ENCODE peak calls at places on chromosome 15, in ten cellular contexts. T is cardiac fibroblast, Z is DMS153, H is left ventricle myocardium superior, R is kidney epithelial cell, D is OCI-LY7, F is psoas muscle, O is transverse colon, V is T-helper 9 cell, B is globus pallidus. W is an unnamed sample.
A peak's percentile ranks its signal among the peaks of the same experiment; 100 is the strongest.

GRCh38 chr15:28885630-28886430 is at the start of gene APBA2:
- DNase-seq in T (peak; percentile 52), Z (no peak), H (peak; percentile 39), R (no peak), D (no peak), F (no peak), O (no peak), V (peak; percentile 23), B (no peak), W (peak; percentile 47)

GRCh38 chr15:77415450-77416448 is 4.2 kb downstream of the PEAK1 start:
- DNase-seq in T (peak; percentile 58), Z (no peak), H (no peak), R (no peak), D (no peak), F (no peak), O (no peak), V (no peak), B (no peak), W (no peak)

GRCh38 chr15:39770748-39771689 is 11.6 kb downstream of the FSIP1 start:
- DNase-seq in T (peak; percentile 59), Z (no peak), H (peak; percentile 32), R (no peak), D (no peak), F (no peak), O (no peak), V (no peak), B (no peak), W (peak; percentile 9)

GRCh38 chr15:101442272-101442671 is 47.2 kb downstream of the PCSK6 start:
- DNase-seq in T (no peak), Z (no peak), H (no peak), R (no peak), D (no peak), F (no peak), O (no peak), V (no peak), B (no peak), W (no peak)

GRCh38 chr15:30992073-30992363 is 590 bp upstream of the MTMR10 start:
- DNase-seq in T (no peak), Z (no peak), H (no peak), R (no peak), D (no peak), F (no peak), O (no peak), V (no peak), B (no peak), W (no peak)

GRCh38 chr15:69164807-69165636 is 4.6 kb downstream of the GLCE start:
- DNase-seq in T (no peak), Z (no peak), H (no peak), R (no peak), D (no peak), F (no peak), O (no peak), V (no peak), B (no peak), W (no peak)

GRCh38 chr15:34691024-34691423 is 63.8 kb downstream of the GJD2 start:
- DNase-seq in T (no peak), Z (no peak), H (no peak), R (no peak), D (no peak), F (no peak), O (no peak), V (no peak), B (no peak), W (no peak)

GRCh38 chr15:52153900-52154895 is 37.0 kb downstream of the GNB5 start:
- DNase-seq in T (no peak), Z (no peak), H (no peak), R (no peak), D (no peak), F (no peak), O (no peak), V (no peak), B (no peak), W (no peak)

GRCh38 chr15:74122403-74123130 is 7.8 kb upstream of the ISLR2 start:
- DNase-seq in T (no peak), Z (no peak), H (no peak), R (no peak), D (peak; percentile 77), F (no peak), O (no peak), V (no peak), B (no peak), W (no peak)

GRCh38 chr15:70109522-70109921 is 11.8 kb upstream of the TLE3 start:
- DNase-seq in T (no peak), Z (no peak), H (no peak), R (no peak), D (no peak), F (no peak), O (no peak), V (no peak), B (no peak), W (no peak)

GRCh38 chr15:73368301-73369072 is at the start of gene HCN4:
- DNase-seq in T (no peak), Z (no peak), H (peak; percentile 80), R (no peak), D (no peak), F (no peak), O (no peak), V (no peak), B (no peak), W (peak; percentile 16)

GRCh38 chr15:77047013-77047412 is 23.9 kb downstream of the TSPAN3 start:
- DNase-seq in T (no peak), Z (no peak), H (no peak), R (no peak), D (no peak), F (no peak), O (no peak), V (no peak), B (no peak), W (no peak)

W was measured in Ammon's horn.